ENCODE peak calls at places on chromosomes 16 and 17, in seven cellular contexts. T, Z, U, B, K, X and V are unnamed samples.

GRCh38 chr16:50146479-50147435 is 6.3 kb upstream of the TENT4B start:
- DNase-seq in T (no peak), Z (no peak), U (no peak), B (no peak), K (no peak), X (no peak), V (no peak)

GRCh38 chr17:21201874-21202273 is 12.1 kb downstream of the TMEM11 start:
- DNase-seq in T (no peak), Z (no peak), U (no peak), B (no peak), K (no peak), X (no peak), V (no peak)

GRCh38 chr16:66344533-66345145 is 21.9 kb upstream of the CDH5 start:
- DNase-seq in T (peak), Z (no peak), U (no peak), B (no peak), K (peak), X (no peak), V (peak)

GRCh38 chr16:3305109-3306068 is at the start of the genes TIGD7 and ZNF75A:
- DNase-seq in T (peak), Z (peak), U (peak), B (peak), K (peak), X (peak), V (peak)

GRCh38 chr16:49340466-49340865 is 33.1 kb upstream of the C16orf78 start:
- DNase-seq in T (no peak), Z (peak), U (no peak), B (no peak), K (no peak), X (no peak), V (no peak)

GRCh38 chr16:89101303-89102034 is 7.8 kb downstream of the ACSF3 start:
- DNase-seq in T (no peak), Z (no peak), U (no peak), B (no peak), K (no peak), X (no peak), V (no peak)

GRCh38 chr17:13593757-13594156 is 8.0 kb downstream of the HS3ST3A1 start:
- DNase-seq in T (no peak), Z (no peak), U (no peak), B (no peak), K (no peak), X (no peak), V (no peak)

GRCh38 chr17:63358956-63359355 is 87.2 kb downstream of the CYB561 start:
- DNase-seq in T (no peak), Z (no peak), U (no peak), B (no peak), K (no peak), X (no peak), V (no peak)

GRCh38 chr17:1644493-1645206 is 882 bp downstream of the SCARF1 start:
- DNase-seq in T (peak), Z (no peak), U (no peak), B (no peak), K (no peak), X (no peak), V (no peak)

GRCh38 chr16:50830698-50831097 is 88.8 kb downstream of the CYLD start:
- DNase-seq in T (no peak), Z (peak), U (no peak), B (no peak), K (no peak), X (no peak), V (no peak)

GRCh38 chr16:15950167-15950854 is 895 bp downstream of the ABCC1 start:
- DNase-seq in T (no peak), Z (no peak), U (no peak), B (no peak), K (no peak), X (no peak), V (peak)

GRCh38 chr17:55093358-55093757 is 124.8 kb downstream of the STXBP4 start:
- DNase-seq in T (no peak), Z (no peak), U (no peak), B (no peak), K (no peak), X (no peak), V (no peak)

GRCh38 chr16:380837-381787 is 666 bp downstream of the PGAP6 start:
- DNase-seq in T (no peak), Z (no peak), U (no peak), B (peak), K (no peak), X (no peak), V (no peak)

GRCh38 chr16:29951966-29952365 is 9.9 kb upstream of the TMEM219 start:
- DNase-seq in T (no peak), Z (no peak), U (no peak), B (no peak), K (no peak), X (no peak), V (no peak)

GRCh38 chr17:74274060-74274702 is at the start of gene DNAI2:
- DNase-seq in T (peak), Z (no peak), U (no peak), B (peak), K (no peak), X (no peak), V (no peak)

GRCh38 chr17:63165420-63165819 is 199.4 kb downstream of the TANC2 start:
- DNase-seq in T (no peak), Z (no peak), U (no peak), B (no peak), K (no peak), X (no peak), V (no peak)

GRCh38 chr16:86949116-86949515 is 368.1 kb downstream of the C16orf95 start:
- DNase-seq in T (no peak), Z (no peak), U (no peak), B (no peak), K (no peak), X (no peak), V (no peak)

GRCh38 chr17:55549140-55549539 is 37.9 kb upstream of the SMIM36 start:
- DNase-seq in T (no peak), Z (no peak), U (no peak), B (no peak), K (peak), X (no peak), V (peak)

GRCh38 chr17:66752411-66752810 is 82.5 kb upstream of the CACNG5 start:
- DNase-seq in T (no peak), Z (no peak), U (no peak), B (no peak), K (no peak), X (no peak), V (no peak)

GRCh38 chr16:72859581-72859980 is 188.3 kb downstream of the ZFHX3 start:
- DNase-seq in T (no peak), Z (no peak), U (no peak), B (no peak), K (no peak), X (no peak), V (no peak)

GRCh38 chr17:39231587-39232551 is 6.1 kb upstream of the STAC2 start:
- DNase-seq in T (peak), Z (no peak), U (no peak), B (no peak), K (no peak), X (no peak), V (peak)

GRCh38 chr17:72383053-72383847 is 262.4 kb downstream of the SOX9 start:
- DNase-seq in T (peak), Z (no peak), U (no peak), B (peak), K (no peak), X (no peak), V (no peak)

GRCh38 chr16:46974352-46974751 is 878 bp upstream of the DNAJA2 start:
- DNase-seq in T (no peak), Z (no peak), U (no peak), B (no peak), K (peak), X (no peak), V (no peak)

GRCh38 chr17:28407974-28408306 is 1.9 kb upstream of the SLC46A1 start:
- DNase-seq in T (no peak), Z (no peak), U (no peak), B (no peak), K (no peak), X (no peak), V (no peak)

GRCh38 chr17:68054296-68054900 is 18.9 kb downstream of the KPNA2 start:
- DNase-seq in T (peak), Z (no peak), U (no peak), B (peak), K (no peak), X (no peak), V (no peak)

GRCh38 chr17:66343531-66344078 is 41.2 kb downstream of the PRKCA start:
- DNase-seq in T (no peak), Z (no peak), U (no peak), B (no peak), K (no peak), X (no peak), V (no peak)